ENCODE peak calls at places on chromosomes 16 and 17, in eight cellular contexts. P is GM12864, W is GDM1, R is neuronal stem cell, B is neural crest cell, T is NCI-H1092 treated with DMSO at 0.1 percent for 48 hours, F is aorta, J is activated T-helper 1 cell treated with Interleukin-2 at 50 U/mL for 16 hours. G is an unnamed sample.

GRCh38 chr16:28846933-28847273 is 755 bp upstream of the TUFM start:
- DNase-seq in P (no peak), W (no peak), T (no peak), B (no peak), F (peak), J (no peak), R (no peak), G (no peak)

GRCh38 chr17:20997711-20998570 is 44.9 kb downstream of the USP22 start:
- DNase-seq in R (no peak), J (no peak), W (no peak), P (no peak), F (no peak), B (no peak), T (no peak), G (no peak)

GRCh38 chr17:19671433-19671832 is 22.9 kb downstream of the ALDH3A2 start:
- DNase-seq in W (no peak), T (no peak), J (no peak), F (no peak), P (no peak), R (no peak), B (no peak), G (no peak)

GRCh38 chr17:17494499-17495447 is 1.4 kb downstream of the RASD1 start:
- DNase-seq in W (no peak), B (peak), T (peak), F (no peak), J (no peak), R (peak), P (no peak), G (no peak)

GRCh38 chr16:68590201-68590994 is 51.3 kb downstream of the ZFP90 start:
- DNase-seq in B (peak), T (peak), W (peak), P (no peak), F (peak), J (peak), R (peak), G (no peak)

GRCh38 chr16:89615596-89616090 is 2.2 kb downstream of the DPEP1 start:
- DNase-seq in J (no peak), W (no peak), F (no peak), B (peak), R (no peak), P (no peak), T (no peak), G (no peak)

GRCh38 chr17:44548714-44549230 is 8.5 kb upstream of the FZD2 start:
- DNase-seq in W (no peak), T (no peak), P (no peak), B (no peak), F (no peak), R (no peak), J (no peak), G (no peak)

GRCh38 chr17:73192219-73192893 is 499 bp upstream of the COG1 start:
- DNase-seq in T (peak), J (peak), B (peak), F (peak), W (peak), R (peak), P (peak), G (peak)

GRCh38 chr16:11361751-11362742 is 16.8 kb downstream of the RMI2 start:
- DNase-seq in P (no peak), B (no peak), F (no peak), W (peak), R (no peak), J (no peak), T (no peak), G (no peak)

GRCh38 chr16:66832661-66833305 is 2.0 kb upstream of the NAE1 start:
- DNase-seq in F (no peak), J (no peak), R (no peak), B (no peak), T (no peak), P (no peak), W (no peak), G (no peak)

GRCh38 chr17:75124041-75124818 is 7.3 kb downstream of the NT5C start:
- DNase-seq in P (no peak), F (no peak), B (no peak), R (no peak), T (no peak), W (no peak), J (peak), G (no peak)

GRCh38 chr16:31700530-31701388 is 172.8 kb upstream of the ZNF267 start:
- DNase-seq in P (no peak), J (peak), W (no peak), R (peak), T (no peak), B (peak), F (peak), G (no peak)

GRCh38 chr17:38571833-38572274 is 33.9 kb downstream of the SRCIN1 start:
- DNase-seq in B (no peak), R (no peak), T (peak), W (no peak), P (no peak), F (no peak), J (no peak), G (no peak)

GRCh38 chr16:22948058-22948602 is 134.2 kb downstream of the HS3ST2 start:
- DNase-seq in J (no peak), T (no peak), R (no peak), B (peak), W (no peak), P (no peak), F (no peak), G (no peak)

GRCh38 chr17:34308376-34308775 is 10.9 kb upstream of the CCL8 start:
- DNase-seq in T (no peak), J (no peak), R (no peak), P (no peak), W (no peak), F (no peak), B (no peak), G (no peak)

GRCh38 chr17:9169116-9169515 is 147.8 kb downstream of the NTN1 start:
- DNase-seq in P (no peak), B (no peak), T (no peak), J (no peak), F (no peak), R (no peak), W (no peak), G (no peak)

GRCh38 chr16:31200821-31201510 is 1.6 kb downstream of the PYCARD start:
- DNase-seq in J (no peak), P (no peak), F (peak), R (no peak), B (no peak), W (peak), T (no peak), G (no peak)

GRCh38 chr16:13453325-13453724 is 466.6 kb upstream of the ERCC4 start:
- DNase-seq in T (peak), B (no peak), R (no peak), W (peak), F (no peak), P (no peak), J (no peak), G (no peak)

GRCh38 chr17:69525920-69526841 is 111.7 kb downstream of the MAP2K6 start:
- DNase-seq in T (peak), R (peak), W (no peak), J (no peak), B (peak), P (peak), F (no peak), G (no peak)

GRCh38 chr17:75239778-75240393 is 21.5 kb downstream of the GGA3 start:
- DNase-seq in B (no peak), F (no peak), J (no peak), W (no peak), R (no peak), P (no peak), T (no peak), G (no peak)

GRCh38 chr16:30786936-30787612 is at the start of gene ZNF629:
- DNase-seq in T (peak), F (peak), R (peak), B (peak), P (no peak), W (no peak), J (no peak), G (no peak)

GRCh38 chr17:80005360-80006338 is 30.0 kb downstream of the TBC1D16 start:
- DNase-seq in J (peak), B (peak), T (peak), R (peak), W (no peak), F (peak), P (no peak), G (no peak)

GRCh38 chr17:68539536-68540469 is 27.6 kb downstream of the PRKAR1A start:
- DNase-seq in F (no peak), T (no peak), R (peak), B (no peak), P (peak), W (no peak), J (no peak), G (no peak)

GRCh38 chr17:17466511-17466910 is 10.3 kb upstream of the MED9 start:
- DNase-seq in P (no peak), R (no peak), W (no peak), F (no peak), B (no peak), J (no peak), T (no peak), G (no peak)

GRCh38 chr17:34727601-34728000 is 148.2 kb downstream of the TMEM132E start:
- DNase-seq in W (no peak), P (no peak), F (no peak), T (no peak), R (no peak), B (no peak), J (no peak), G (peak)

GRCh38 chr17:71759422-71760060 is 361.3 kb upstream of the SOX9 start:
- DNase-seq in B (no peak), T (no peak), P (no peak), W (no peak), J (no peak), F (no peak), R (no peak), G (no peak)

GRCh38 chr17:8474826-8475225 is 39.1 kb downstream of the NDEL1 start:
- DNase-seq in T (no peak), F (peak), J (no peak), R (no peak), P (no peak), W (no peak), B (no peak), G (no peak)

GRCh38 chr17:50641339-50641725 is 6.7 kb downstream of the ABCC3 start:
- DNase-seq in W (no peak), B (no peak), F (no peak), J (no peak), R (no peak), P (no peak), T (no peak), G (no peak)

GRCh38 chr16:15907863-15908478 is 19.6 kb upstream of the CEP20 start:
- DNase-seq in J (no peak), B (no peak), R (peak), P (peak), T (peak), F (no peak), W (peak), G (no peak)

GRCh38 chr16:85393674-85394510 is 219.2 kb upstream of the GSE1 start:
- DNase-seq in B (peak), P (no peak), R (peak), W (no peak), T (no peak), F (peak), J (peak), G (no peak)

GRCh38 chr17:72119963-72120877 is 600 bp upstream of the SOX9 start:
- DNase-seq in R (no peak), T (peak), J (no peak), F (no peak), W (no peak), B (peak), P (no peak), G (no peak)

GRCh38 chr16:88195021-88195581 is 187.7 kb upstream of the ZNF469 start:
- DNase-seq in W (peak), F (no peak), R (no peak), T (no peak), P (no peak), B (no peak), J (no peak), G (peak)

GRCh38 chr17:59311051-59311468 is 20.4 kb upstream of the YPEL2 start:
- DNase-seq in B (peak), W (peak), F (no peak), P (peak), R (peak), J (no peak), T (peak), G (no peak)